ENCODE peak calls at places on chromosome 1, in eight cellular contexts. One of them, this sample, is unnamed.

GRCh38 chr1:117846674-117847425 is 82.6 kb downstream of the GDAP2 start:
- DNase-seq in stimulated activated CD4-positive, alpha-beta T cell treated with anti-CD3 and anti-CD28 coated beads, Interleukin-15, amount 100 ng/mL, for 1 hour: no peak
- DNase-seq in T-helper 2 cell: no peak
- DNase-seq in H54: no peak
- DNase-seq in GM12865: no peak
- DNase-seq in aorta: no peak
- DNase-seq in non-pigmented ciliary epithelial cell: no peak
- DNase-seq in NB4: no peak
- DNase-seq in this sample: no peak

GRCh38 chr1:8348777-8349472 is 31.0 kb downstream of the SLC45A1 start:
- DNase-seq in NB4: peak
- DNase-seq in non-pigmented ciliary epithelial cell: no peak
- DNase-seq in aorta: peak
- DNase-seq in H54: peak
- DNase-seq in stimulated activated CD4-positive, alpha-beta T cell treated with anti-CD3 and anti-CD28 coated beads, Interleukin-15, amount 100 ng/mL, for 1 hour: peak
- DNase-seq in T-helper 2 cell: peak
- DNase-seq in GM12865: peak
- DNase-seq in this sample: peak

GRCh38 chr1:200354243-200354642 is 55.6 kb downstream of the ZNF281 start:
- DNase-seq in stimulated activated CD4-positive, alpha-beta T cell treated with anti-CD3 and anti-CD28 coated beads, Interleukin-15, amount 100 ng/mL, for 1 hour: no peak
- DNase-seq in NB4: peak
- DNase-seq in GM12865: peak
- DNase-seq in H54: no peak
- DNase-seq in aorta: no peak
- DNase-seq in non-pigmented ciliary epithelial cell: no peak
- DNase-seq in T-helper 2 cell: no peak
- DNase-seq in this sample: no peak

GRCh38 chr1:10901091-10901893 is 104.8 kb upstream of the CASZ1 start:
- DNase-seq in H54: peak
- DNase-seq in GM12865: no peak
- DNase-seq in NB4: no peak
- DNase-seq in T-helper 2 cell: no peak
- DNase-seq in non-pigmented ciliary epithelial cell: no peak
- DNase-seq in stimulated activated CD4-positive, alpha-beta T cell treated with anti-CD3 and anti-CD28 coated beads, Interleukin-15, amount 100 ng/mL, for 1 hour: no peak
- DNase-seq in aorta: peak
- DNase-seq in this sample: no peak

GRCh38 chr1:167210966-167211674 is 9.6 kb upstream of the POU2F1 start:
- DNase-seq in NB4: no peak
- DNase-seq in stimulated activated CD4-positive, alpha-beta T cell treated with anti-CD3 and anti-CD28 coated beads, Interleukin-15, amount 100 ng/mL, for 1 hour: no peak
- DNase-seq in non-pigmented ciliary epithelial cell: no peak
- DNase-seq in T-helper 2 cell: no peak
- DNase-seq in aorta: no peak
- DNase-seq in GM12865: no peak
- DNase-seq in H54: no peak
- DNase-seq in this sample: no peak

GRCh38 chr1:147561473-147561840 is 20.2 kb downstream of the BCL9 start:
- DNase-seq in stimulated activated CD4-positive, alpha-beta T cell treated with anti-CD3 and anti-CD28 coated beads, Interleukin-15, amount 100 ng/mL, for 1 hour: no peak
- DNase-seq in aorta: no peak
- DNase-seq in T-helper 2 cell: no peak
- DNase-seq in H54: no peak
- DNase-seq in non-pigmented ciliary epithelial cell: no peak
- DNase-seq in GM12865: no peak
- DNase-seq in NB4: no peak
- DNase-seq in this sample: no peak

GRCh38 chr1:119731060-119731459 is 19.3 kb downstream of the PHGDH start:
- DNase-seq in NB4: no peak
- DNase-seq in H54: no peak
- DNase-seq in stimulated activated CD4-positive, alpha-beta T cell treated with anti-CD3 and anti-CD28 coated beads, Interleukin-15, amount 100 ng/mL, for 1 hour: no peak
- DNase-seq in T-helper 2 cell: no peak
- DNase-seq in aorta: no peak
- DNase-seq in non-pigmented ciliary epithelial cell: no peak
- DNase-seq in GM12865: no peak
- DNase-seq in this sample: no peak

GRCh38 chr1:229108598-229109201 is 162.2 kb upstream of the RAB4A start:
- DNase-seq in NB4: no peak
- DNase-seq in H54: peak
- DNase-seq in non-pigmented ciliary epithelial cell: no peak
- DNase-seq in T-helper 2 cell: no peak
- DNase-seq in aorta: peak
- DNase-seq in stimulated activated CD4-positive, alpha-beta T cell treated with anti-CD3 and anti-CD28 coated beads, Interleukin-15, amount 100 ng/mL, for 1 hour: no peak
- DNase-seq in GM12865: no peak
- DNase-seq in this sample: no peak